ENCODE peak calls at places on chromosomes 5 and 9, in five cellular contexts. B is psoas muscle; Q is WTC11; N is CD4-positive, alpha-beta T cell; C is Peyer's patch. Z is an unnamed sample.

GRCh38 chr5:140181002-140181483 is 6.1 kb downstream of the CYSTM1 start:
- DNase-seq in B (no peak), Q (no peak), N (no peak), C (no peak), Z (no peak)

GRCh38 chr9:69857131-69857530 is 36.5 kb downstream of the CFAP95 start:
- DNase-seq in B (no peak), Q (no peak), N (no peak), C (no peak), Z (no peak)

GRCh38 chr9:28547469-28547981 is 974.2 kb upstream of the C9orf72 start:
- DNase-seq in B (no peak), Q (no peak), N (no peak), C (no peak), Z (no peak)

GRCh38 chr9:111803924-111804323 is 9.2 kb upstream of the SHOC1 start:
- DNase-seq in B (no peak), Q (no peak), N (no peak), C (no peak), Z (no peak)

GRCh38 chr5:107487056-107487461 is 183.7 kb downstream of the EFNA5 start:
- DNase-seq in B (peak; percentile 19), Q (no peak), N (no peak), C (no peak), Z (no peak)

GRCh38 chr9:91060520-91061343 is 259.1 kb downstream of the SYK start:
- DNase-seq in B (peak; percentile 42), Q (no peak), N (no peak), C (no peak), Z (no peak)

GRCh38 chr5:35741126-35741711 is 115.5 kb upstream of the IL7R start:
- DNase-seq in B (no peak), Q (no peak), N (no peak), C (no peak), Z (no peak)

GRCh38 chr5:2773327-2773726 is 21.9 kb upstream of the IRX2 start:
- DNase-seq in B (no peak), Q (no peak), N (no peak), C (no peak), Z (no peak)

GRCh38 chr5:95591490-95591901 is 28.4 kb upstream of the GPR150 start:
- DNase-seq in B (no peak), Q (no peak), N (no peak), C (no peak), Z (no peak)

GRCh38 chr9:121902483-121903135 is 190.5 kb downstream of the TTLL11 start:
- DNase-seq in B (no peak), Q (no peak), N (no peak), C (no peak), Z (no peak)

GRCh38 chr5:24899180-24899579 is 254.4 kb upstream of the CDH10 start:
- DNase-seq in B (no peak), Q (no peak), N (no peak), C (no peak), Z (no peak)

GRCh38 chr5:129820-130219 is 37.9 kb downstream of the PLEKHG4B start:
- DNase-seq in B (no peak), Q (no peak), N (no peak), C (no peak), Z (no peak)

GRCh38 chr9:133701981-133702797 is 36.0 kb downstream of the SARDH start:
- DNase-seq in B (peak; percentile 13), Q (peak; percentile 21), N (peak; percentile 78), C (peak; percentile 50), Z (peak; percentile 48)

GRCh38 chr5:16565118-16565517 is 51.7 kb downstream of the RETREG1 start:
- DNase-seq in B (no peak), Q (no peak), N (no peak), C (no peak), Z (no peak)

GRCh38 chr9:104991144-104991953 is 63.4 kb upstream of the ABCA1 start:
- DNase-seq in B (peak; percentile 93), Q (peak; percentile 86), N (peak; percentile 80), C (peak; percentile 87), Z (peak; percentile 77)

GRCh38 chr9:98908897-98909634 is 34.6 kb upstream of the COL15A1 start:
- DNase-seq in B (no peak), Q (no peak), N (no peak), C (no peak), Z (no peak)

GRCh38 chr9:82184524-82184923 is 196.0 kb downstream of the SPATA31D1 start:
- DNase-seq in B (no peak), Q (no peak), N (no peak), C (no peak), Z (no peak)

GRCh38 chr5:141192110-141192725 is at the start of gene PCDHB10:
- DNase-seq in B (no peak), Q (peak; percentile 89), N (no peak), C (no peak), Z (peak; percentile 68)

GRCh38 chr9:101465330-101465915 is 29.8 kb upstream of the ALDOB start:
- DNase-seq in B (no peak), Q (peak; percentile 25), N (no peak), C (peak; percentile 74), Z (no peak)

GRCh38 chr9:5845147-5845531 is 12.2 kb upstream of the ERMP1 start:
- DNase-seq in B (no peak), Q (no peak), N (no peak), C (no peak), Z (no peak)

DNA sequence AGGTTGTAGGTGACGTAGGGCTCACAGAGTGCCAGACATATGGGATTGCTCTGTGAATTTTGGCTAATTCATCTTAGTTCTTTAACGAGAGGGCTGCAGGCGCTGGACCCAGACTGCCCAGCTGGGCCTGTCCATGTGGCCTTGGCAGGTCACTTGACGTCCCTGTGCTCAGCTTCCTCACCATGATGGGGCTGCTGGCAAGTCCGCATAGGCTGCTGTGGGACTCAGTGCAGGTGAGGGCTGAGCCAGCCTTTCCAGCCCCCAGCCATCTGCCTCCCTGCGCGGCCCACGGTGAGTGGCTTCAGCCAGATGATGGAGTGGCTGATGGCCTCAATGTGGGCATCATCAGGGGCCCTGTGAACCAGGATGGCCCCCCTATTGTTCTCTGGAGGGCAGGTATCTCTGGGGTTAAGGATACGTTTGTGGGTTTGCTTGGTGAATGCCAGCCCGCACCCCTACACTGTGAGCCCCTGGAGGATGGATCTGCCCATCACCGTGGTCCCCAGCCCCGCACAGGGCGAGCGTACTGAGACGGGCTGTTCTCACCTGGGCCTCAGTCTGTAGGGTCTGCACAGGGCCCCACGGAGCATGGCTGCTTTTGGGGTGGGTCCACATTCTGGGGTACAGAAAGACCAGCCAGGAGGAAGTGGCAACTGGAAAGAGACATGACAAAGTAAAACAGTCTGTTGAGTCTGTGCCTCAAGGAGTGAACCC is 3.7 kb downstream of the CARD19 start:
- DNase-seq in B (no peak), Q (no peak), N (no peak), C (peak; percentile 44), Z (no peak)
- TF ChIP-seq CTCF in B (no peak), Q (no peak), N (no peak), C (no peak), Z (no peak)

GRCh38 chr5:18050344-18050743 is 416.1 kb downstream of the TAF11L14 start:
- DNase-seq in B (no peak), Q (no peak), N (no peak), C (no peak), Z (no peak)
- TF ChIP-seq CTCF in B (no peak), Q (no peak), N (no peak), C (no peak), Z (no peak)

GRCh38 chr5:54766748-54767147 is 218.6 kb downstream of the ESM1 start:
- DNase-seq in B (no peak), Q (no peak), N (no peak), C (no peak), Z (no peak)
- TF ChIP-seq CTCF in B (no peak), Q (no peak), N (no peak), C (no peak), Z (no peak)

DNA sequence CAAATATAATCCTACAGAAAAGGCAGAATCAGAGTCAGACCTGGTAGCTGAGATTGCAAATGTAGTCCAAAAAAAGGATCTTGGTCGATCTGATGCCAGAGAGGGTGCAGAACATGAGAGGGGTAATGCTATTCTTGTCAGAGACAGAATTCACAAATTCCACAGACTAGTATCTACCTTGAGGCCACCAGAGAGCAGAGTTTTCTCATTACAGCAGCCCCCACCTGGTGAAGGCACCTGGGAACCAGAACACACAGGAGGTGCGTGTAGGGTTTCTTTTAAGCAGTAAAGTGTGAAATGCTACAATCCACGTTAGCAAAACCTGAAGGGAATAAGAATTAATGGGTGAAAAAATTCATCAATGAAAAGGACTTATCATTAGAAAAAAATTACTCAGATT is 145.8 kb downstream of the GIN1 start:
- DNase-seq in B (no peak), Q (peak; percentile 24), N (no peak), C (no peak), Z (no peak)
- TF ChIP-seq CTCF in B (no peak), Q (no peak), N (no peak), C (no peak), Z (no peak)

DNA sequence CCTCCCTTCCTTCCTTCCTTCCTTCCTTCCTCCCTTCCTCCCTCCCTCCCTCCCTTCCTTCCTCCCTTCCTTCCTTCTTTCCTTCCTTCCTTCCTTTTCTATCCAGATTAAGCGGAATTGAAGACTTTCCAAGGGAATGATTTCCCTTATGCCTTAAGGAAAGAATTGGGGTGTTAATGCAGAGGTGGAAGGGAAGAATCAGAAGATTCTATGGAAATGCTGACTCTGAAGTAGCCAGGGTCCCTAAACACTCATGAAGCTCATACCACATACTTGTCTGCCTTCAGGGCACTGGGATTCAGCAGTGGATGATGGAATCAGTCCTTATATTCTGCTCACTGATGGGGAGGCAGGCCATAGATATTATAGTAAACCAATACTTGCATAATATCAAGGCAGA is 48.2 kb downstream of the TNC start:
- DNase-seq in B (no peak), Q (no peak), N (no peak), C (no peak), Z (no peak)
- TF ChIP-seq CTCF in B (no peak), Q (no peak), N (no peak), C (no peak), Z (no peak)